ENCODE peak calls at places on chromosomes 13 and 19, in five cellular contexts. Y is mucosa of descending colon, I is NCI-H1092, Q is AML-193, L is Caco-2. K is an unnamed sample.

GRCh38 chr19:8224394-8225145 is 15.4 kb downstream of the CERS4 start:
- DNase-seq in Y (peak), I (no peak), Q (no peak), L (no peak), K (no peak)

GRCh38 chr19:5955638-5955935 is 22.4 kb downstream of the RANBP3 start:
- DNase-seq in Y (no peak), I (no peak), Q (no peak), L (no peak), K (no peak)

GRCh38 chr19:48967346-48968178 is 2.5 kb downstream of the FTL start:
- DNase-seq in Y (no peak), I (no peak), Q (no peak), L (peak), K (no peak)

GRCh38 chr19:14325863-14326262 is 55.4 kb upstream of the ADGRE5 start:
- DNase-seq in Y (no peak), I (no peak), Q (no peak), L (no peak), K (no peak)

GRCh38 chr19:7725791-7726190 is 6.1 kb downstream of the CLEC4G start:
- DNase-seq in Y (no peak), I (no peak), Q (no peak), L (no peak), K (no peak)

GRCh38 chr13:32594339-32594738 is 8.1 kb downstream of the PDS5B start:
- DNase-seq in Y (no peak), I (no peak), Q (no peak), L (no peak), K (no peak)

GRCh38 chr13:29802621-29803020 is 47.8 kb downstream of the UBL3 start:
- DNase-seq in Y (no peak), I (no peak), Q (no peak), L (no peak), K (no peak)

GRCh38 chr13:66887088-66887487 is 343.0 kb downstream of the PCDH9 start:
- DNase-seq in Y (no peak), I (peak), Q (no peak), L (no peak), K (no peak)

GRCh38 chr13:32228330-32229041 is 86.7 kb downstream of the ZAR1L start:
- DNase-seq in Y (no peak), I (peak), Q (no peak), L (peak), K (no peak)

GRCh38 chr19:12834976-12835757 is 788 bp upstream of the RTBDN start:
- DNase-seq in Y (peak), I (peak), Q (no peak), L (peak), K (peak)

GRCh38 chr19:3554254-3555083 is 2.9 kb downstream of the MFSD12 start:
- DNase-seq in Y (no peak), I (no peak), Q (peak), L (no peak), K (peak)

GRCh38 chr13:98293570-98294142 is 116.6 kb upstream of the RNF113B start:
- DNase-seq in Y (no peak), I (no peak), Q (no peak), L (no peak), K (no peak)

GRCh38 chr13:96141032-96141431 is 51.1 kb downstream of the HS6ST3 start:
- DNase-seq in Y (no peak), I (no peak), Q (peak), L (no peak), K (peak)